ENCODE peak calls at places on chromosomes 6 and 20, in eight cellular contexts. S is adipocyte; Z is C1 segment of cervical spinal cord; M is NCI-H2081; V is mucosa of gallbladder; W is activated CD4-positive, alpha-beta memory T cell treated with anti-CD3 and anti-CD28 coated beads, Interleukin-2, amount 10 ng/mL, durations not matched to agents 7 days and 5 days; B is putamen; A is stimulated activated CD4-positive, alpha-beta T cell treated with anti-CD3 and anti-CD28 coated beads, TNF-alpha, amount 100 ng/mL, for 4 hours. F is an unnamed sample.

GRCh38 chr6:159119835-159120234 is 49.4 kb upstream of the FNDC1 start:
- DNase-seq in Z (peak), S (no peak), V (no peak), A (no peak), M (no peak), B (no peak), W (no peak), F (no peak)

GRCh38 chr20:24804481-24805206 is 144.4 kb upstream of the CST7 start:
- DNase-seq in B (no peak), Z (no peak), W (no peak), V (no peak), S (no peak), M (no peak), A (no peak), F (no peak)

GRCh38 chr20:52200870-52201269 is 9.3 kb upstream of the ZFP64 start:
- DNase-seq in B (no peak), A (no peak), S (peak), V (no peak), W (no peak), Z (no peak), M (peak), F (peak)

GRCh38 chr6:157597461-157598312 is 216.7 kb downstream of the ZDHHC14 start:
- DNase-seq in B (peak), M (peak), W (peak), V (peak), Z (peak), S (peak), A (no peak), F (no peak)

GRCh38 chr20:32614303-32614702 is 29.2 kb upstream of the NOL4L start:
- DNase-seq in S (no peak), A (no peak), B (no peak), W (no peak), M (no peak), V (no peak), Z (no peak), F (no peak)

GRCh38 chr6:6886160-6886885 is 221.4 kb upstream of the RREB1 start:
- DNase-seq in V (no peak), Z (peak), B (no peak), M (no peak), A (no peak), W (no peak), S (no peak), F (no peak)

GRCh38 chr6:128064540-128064895 is 163.7 kb upstream of the THEMIS start:
- DNase-seq in W (no peak), A (no peak), Z (no peak), B (no peak), S (no peak), M (no peak), V (no peak), F (peak)

GRCh38 chr6:2766767-2767314 is 1.6 kb downstream of the WRNIP1 start:
- DNase-seq in A (no peak), S (peak), Z (no peak), W (no peak), M (no peak), B (no peak), V (no peak), F (peak)

GRCh38 chr6:25535302-25536225 is 116.5 kb upstream of the SCGN start:
- DNase-seq in M (no peak), B (no peak), Z (no peak), S (no peak), W (no peak), A (no peak), V (no peak), F (no peak)

GRCh38 chr6:150685860-150686259 is 86.2 kb downstream of the PLEKHG1 start:
- DNase-seq in B (no peak), Z (no peak), W (peak), V (no peak), A (peak), M (peak), S (peak), F (peak)